ENCODE peak calls at places on chromosome 7, in ten cellular contexts. H is pancreas; Q is GM23248; R is fibroblast of pulmonary artery; L is NCI-H774; G is NCI-H1417; P is Kasumi-1; F is Right ventricle myocardium superior; J is stimulated activated naive B cell treated with anti-CD40 and anti-IgM and Interleukin-4, amounts not matched to agents 10 μg/mL and 1 μg/mL and 100 μg/mL, for 72 hours; A is effector memory CD8-positive, alpha-beta T cell. Y is an unnamed sample.

GRCh38 chr7:150948791-150949251 is 29.3 kb downstream of the KCNH2 start:
- DNase-seq in H (peak), Q (no peak), R (no peak), L (no peak), G (no peak), P (no peak), F (peak), J (no peak), A (no peak), Y (peak)

GRCh38 chr7:138934861-138935260 is 46.3 kb downstream of the KIAA1549 start:
- DNase-seq in H (no peak), Q (peak), R (peak), L (no peak), G (no peak), P (no peak), F (no peak), J (no peak), A (no peak), Y (no peak)

GRCh38 chr7:75642810-75643486 is 95.8 kb downstream of the HIP1 start:
- DNase-seq in H (peak), Q (peak), R (peak), L (no peak), G (peak), P (peak), F (no peak), J (peak), A (peak), Y (peak)

GRCh38 chr7:75931676-75932075 is 16.7 kb downstream of the POR start:
- DNase-seq in H (no peak), Q (no peak), R (no peak), L (peak), G (peak), P (no peak), F (no peak), J (no peak), A (no peak), Y (no peak)

GRCh38 chr7:88224596-88225275 is 4.9 kb upstream of the SRI start:
- DNase-seq in H (no peak), Q (peak), R (peak), L (no peak), G (no peak), P (peak), F (no peak), J (no peak), A (no peak), Y (no peak)

GRCh38 chr7:8379264-8379663 is 54.1 kb upstream of the NXPH1 start:
- DNase-seq in H (peak), Q (no peak), R (no peak), L (peak), G (peak), P (no peak), F (no peak), J (no peak), A (no peak), Y (no peak)

GRCh38 chr7:149742075-149742701 is 31.2 kb downstream of the ZNF467 start:
- DNase-seq in H (peak), Q (peak), R (peak), L (peak), G (peak), P (peak), F (peak), J (peak), A (peak), Y (peak)

GRCh38 chr7:45342236-45342635 is 184.6 kb downstream of the RAMP3 start:
- DNase-seq in H (no peak), Q (no peak), R (no peak), L (peak), G (no peak), P (no peak), F (no peak), J (no peak), A (no peak), Y (no peak)

GRCh38 chr7:101915000-101915399 is 97.6 kb downstream of the CUX1 start:
- DNase-seq in H (no peak), Q (no peak), R (no peak), L (no peak), G (no peak), P (no peak), F (peak), J (no peak), A (no peak), Y (no peak)

GRCh38 chr7:155254018-155254417 is 43.7 kb upstream of the INSIG1 start:
- DNase-seq in H (peak), Q (no peak), R (no peak), L (no peak), G (no peak), P (no peak), F (no peak), J (no peak), A (no peak), Y (no peak)